ENCODE peak calls at places on chromosomes 3 and 15, in ten cellular contexts. B, O, L, V, H, G, N, A, S and R are unnamed samples.

GRCh38 chr3:131349454-131349853 is 32.1 kb upstream of the NUDT16 start:
- DNase-seq in B (no peak), O (no peak), L (no peak), V (no peak), H (no peak), G (no peak), N (no peak), A (no peak), S (no peak), R (no peak)

GRCh38 chr3:141710888-141711616 is 27.0 kb upstream of the RNF7 start:
- DNase-seq in B (no peak), O (no peak), L (no peak), V (no peak), H (peak), G (no peak), N (no peak), A (no peak), S (no peak), R (peak)

GRCh38 chr15:87747106-87747505 is 509.4 kb downstream of the NTRK3 start:
- DNase-seq in B (no peak), O (no peak), L (no peak), V (no peak), H (no peak), G (no peak), N (no peak), A (no peak), S (no peak), R (no peak)

GRCh38 chr3:184154909-184155643 is at the start of gene DVL3:
- DNase-seq in B (no peak), O (peak), L (peak), V (peak), H (peak), G (peak), N (peak), A (peak), S (peak), R (no peak)

GRCh38 chr15:81001180-81002003 is 669 bp downstream of the TLNRD1 start:
- DNase-seq in B (no peak), O (peak), L (peak), V (peak), H (peak), G (peak), N (peak), A (peak), S (no peak), R (no peak)

GRCh38 chr15:75673426-75674247 is 25.9 kb downstream of the SNX33 start:
- DNase-seq in B (no peak), O (peak), L (no peak), V (no peak), H (no peak), G (peak), N (peak), A (peak), S (no peak), R (no peak)

GRCh38 chr3:137746808-137747207 is 17.3 kb upstream of the SOX14 start:
- DNase-seq in B (no peak), O (no peak), L (peak), V (peak), H (no peak), G (no peak), N (no peak), A (no peak), S (no peak), R (no peak)

GRCh38 chr3:45473841-45474240 is 85.5 kb downstream of the LARS2 start:
- DNase-seq in B (no peak), O (no peak), L (no peak), V (no peak), H (no peak), G (no peak), N (no peak), A (no peak), S (no peak), R (no peak)

GRCh38 chr15:75705854-75706681 is 6.6 kb downstream of the CSPG4 start:
- DNase-seq in B (no peak), O (no peak), L (no peak), V (no peak), H (no peak), G (no peak), N (no peak), A (no peak), S (no peak), R (no peak)

GRCh38 chr3:7000501-7000900 is 139.6 kb downstream of the GRM7 start:
- DNase-seq in B (no peak), O (no peak), L (no peak), V (no peak), H (no peak), G (no peak), N (no peak), A (no peak), S (no peak), R (no peak)

GRCh38 chr15:74242296-74242929 is 6.3 kb downstream of the CCDC33 start:
- DNase-seq in B (no peak), O (peak), L (peak), V (no peak), H (no peak), G (no peak), N (no peak), A (peak), S (peak), R (no peak)

GRCh38 chr3:117920240-117920923 is 1114.3 kb downstream of the IGSF11 start:
- DNase-seq in B (no peak), O (no peak), L (no peak), V (peak), H (no peak), G (no peak), N (no peak), A (no peak), S (no peak), R (no peak)

GRCh38 chr3:134829716-134830115 is 34.7 kb downstream of the EPHB1 start:
- DNase-seq in B (no peak), O (no peak), L (no peak), V (no peak), H (no peak), G (no peak), N (no peak), A (no peak), S (no peak), R (no peak)

GRCh38 chr15:43514241-43515057 is 3.0 kb upstream of the MAP1A start:
- DNase-seq in B (no peak), O (no peak), L (peak), V (peak), H (no peak), G (no peak), N (no peak), A (no peak), S (peak), R (no peak)

GRCh38 chr3:171935261-171936123 is 92.3 kb downstream of the TMEM212 start:
- DNase-seq in B (no peak), O (no peak), L (peak), V (no peak), H (no peak), G (no peak), N (no peak), A (no peak), S (no peak), R (no peak)

GRCh38 chr3:99967796-99968195 is 146.5 kb downstream of the FILIP1L start:
- DNase-seq in B (peak), O (no peak), L (no peak), V (no peak), H (peak), G (no peak), N (no peak), A (no peak), S (no peak), R (peak)

GRCh38 chr15:49458145-49458544 is 35.1 kb downstream of the FGF7 start:
- DNase-seq in B (no peak), O (no peak), L (no peak), V (no peak), H (no peak), G (no peak), N (no peak), A (no peak), S (no peak), R (no peak)

GRCh38 chr3:107468782-107469181 is 54.0 kb upstream of the BBX start:
- DNase-seq in B (no peak), O (no peak), L (peak), V (peak), H (no peak), G (no peak), N (no peak), A (no peak), S (no peak), R (no peak)

GRCh38 chr3:146037697-146038096 is 123.3 kb downstream of the PLOD2 start:
- DNase-seq in B (no peak), O (no peak), L (no peak), V (no peak), H (peak), G (no peak), N (no peak), A (no peak), S (no peak), R (no peak)

GRCh38 chr3:182046365-182046764 is 334.6 kb downstream of the SOX2 start:
- DNase-seq in B (no peak), O (no peak), L (no peak), V (peak), H (peak), G (peak), N (no peak), A (no peak), S (no peak), R (peak)

GRCh38 chr15:89051875-89052274 is 36.4 kb upstream of the ABHD2 start:
- DNase-seq in B (no peak), O (no peak), L (peak), V (peak), H (no peak), G (no peak), N (no peak), A (no peak), S (peak), R (no peak)

GRCh38 chr15:63188247-63188936 is 1.0 kb upstream of the RAB8B start:
- DNase-seq in B (no peak), O (no peak), L (no peak), V (no peak), H (no peak), G (no peak), N (no peak), A (no peak), S (no peak), R (no peak)

GRCh38 chr15:65730560-65731172 is 61.4 kb downstream of the DENND4A start:
- DNase-seq in B (no peak), O (no peak), L (no peak), V (no peak), H (no peak), G (no peak), N (no peak), A (no peak), S (no peak), R (no peak)

GRCh38 chr3:194573680-194574437 is 59.4 kb downstream of the TMEM44 start:
- DNase-seq in B (no peak), O (peak), L (peak), V (peak), H (no peak), G (no peak), N (no peak), A (no peak), S (peak), R (no peak)

GRCh38 chr15:82183121-82184031 is 79.2 kb downstream of the EFL1 start:
- DNase-seq in B (no peak), O (no peak), L (no peak), V (no peak), H (no peak), G (no peak), N (no peak), A (no peak), S (no peak), R (no peak)

GRCh38 chr15:43775411-43775965 is 1.3 kb downstream of the ELL3 start:
- DNase-seq in B (peak), O (peak), L (peak), V (peak), H (peak), G (no peak), N (peak), A (no peak), S (peak), R (no peak)

GRCh38 chr3:56890448-56891083 is 88.8 kb upstream of the ARHGEF3 start:
- DNase-seq in B (no peak), O (no peak), L (no peak), V (no peak), H (no peak), G (no peak), N (no peak), A (no peak), S (no peak), R (no peak)

GRCh38 chr15:25224396-25224795 is 214.4 kb downstream of the UBE3A start:
- DNase-seq in B (no peak), O (no peak), L (no peak), V (no peak), H (no peak), G (no peak), N (no peak), A (no peak), S (no peak), R (no peak)

GRCh38 chr3:127304121-127304744 is 16.4 kb upstream of the PRR20G start:
- DNase-seq in B (peak), O (peak), L (no peak), V (peak), H (peak), G (peak), N (no peak), A (no peak), S (peak), R (peak)

GRCh38 chr3:130412991-130413390 is 67.5 kb downstream of the COL6A5 start:
- DNase-seq in B (no peak), O (no peak), L (peak), V (no peak), H (no peak), G (no peak), N (no peak), A (no peak), S (no peak), R (no peak)

GRCh38 chr3:172313671-172314070 is 134.6 kb downstream of the GHSR start:
- DNase-seq in B (no peak), O (no peak), L (no peak), V (no peak), H (no peak), G (no peak), N (no peak), A (no peak), S (no peak), R (no peak)

GRCh38 chr3:136818851-136819783 is at the start of gene SLC35G2:
- DNase-seq in B (no peak), O (peak), L (peak), V (peak), H (peak), G (peak), N (peak), A (peak), S (peak), R (no peak)

DNA sequence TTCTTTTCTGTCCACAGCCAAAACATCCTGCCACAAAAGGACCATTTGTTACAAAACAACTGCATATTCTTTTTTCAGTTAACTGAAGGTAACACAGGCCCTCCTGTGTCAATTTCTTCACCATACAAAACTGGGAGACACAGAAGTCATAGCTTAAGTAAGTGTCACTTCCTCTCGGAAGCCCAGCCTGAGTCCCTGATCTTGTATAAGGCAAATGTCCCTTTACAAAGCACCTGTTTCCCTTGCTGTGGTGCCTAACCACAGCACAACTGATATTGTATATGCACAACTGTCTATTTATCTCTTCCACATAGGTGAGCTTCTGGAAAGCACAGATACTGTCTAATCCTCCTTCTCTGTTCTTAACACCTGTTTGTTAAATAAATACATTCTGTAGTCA is 293.7 kb downstream of the FHIT start:
- DNase-seq in B (no peak), O (no peak), L (no peak), V (no peak), H (no peak), G (no peak), N (no peak), A (no peak), S (no peak), R (no peak)
- H3K27ac ChIP-seq in B (no peak), O (no peak), L (no peak), V (no peak), H (no peak), G (no peak), N (no peak), A (no peak), S (no peak), R (no peak)

GRCh38 chr3:192577811-192578210 is 149.5 kb downstream of the FGF12 start:
- DNase-seq in B (no peak), O (no peak), L (no peak), V (no peak), H (no peak), G (no peak), N (no peak), A (no peak), S (no peak), R (no peak)
- H3K27ac ChIP-seq in B (no peak), O (no peak), L (no peak), V (no peak), H (no peak), G (no peak), N (no peak), A (no peak), S (no peak), R (no peak)

DNA sequence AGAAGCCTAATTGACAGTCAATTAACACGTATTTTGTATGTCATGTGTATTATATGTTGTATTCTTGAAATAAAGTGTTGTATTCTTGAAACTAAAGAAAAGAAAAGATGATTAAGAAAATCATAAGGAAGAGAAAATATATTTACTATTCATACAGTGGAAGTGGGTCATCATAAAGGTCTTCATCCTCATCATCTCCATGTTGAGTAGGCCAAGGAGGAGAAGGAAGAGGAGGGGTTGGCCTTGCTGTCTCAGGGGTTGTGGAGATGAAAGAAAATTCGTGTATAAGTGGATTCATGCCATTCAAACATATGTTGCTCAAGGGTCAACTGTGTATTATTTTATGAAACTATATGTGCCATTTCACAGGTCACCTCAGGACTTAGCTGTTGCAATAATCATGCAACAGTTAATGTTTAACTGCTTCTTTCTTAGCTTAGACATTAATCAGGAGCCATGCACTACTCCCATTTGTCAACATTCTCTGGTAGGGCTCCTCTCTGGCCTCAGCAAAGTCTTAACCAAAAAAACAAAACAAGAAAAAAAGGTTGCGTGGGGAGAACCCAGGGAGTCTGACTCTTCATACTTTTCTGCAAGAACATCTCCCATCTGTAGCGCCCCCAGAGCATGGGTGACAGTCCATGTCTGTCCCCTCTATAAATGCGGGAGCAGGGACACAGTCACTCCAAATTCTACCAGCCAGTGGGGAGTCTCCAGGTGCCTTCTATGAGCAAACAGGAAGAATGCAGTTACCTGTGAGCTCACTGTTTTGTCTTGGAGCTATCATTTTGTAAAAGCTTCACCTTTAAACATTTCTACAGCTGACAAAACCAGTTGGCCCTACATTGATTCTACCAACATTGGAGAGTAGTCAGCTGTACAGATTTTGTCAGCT is 19.9 kb upstream of the LRRC2 start:
- DNase-seq in B (no peak), O (no peak), L (peak), V (no peak), H (no peak), G (no peak), N (no peak), A (no peak), S (peak), R (no peak)
- H3K27ac ChIP-seq in B (no peak), O (no peak), L (no peak), V (peak), H (no peak), G (no peak), N (no peak), A (no peak), S (peak), R (no peak)

DNA sequence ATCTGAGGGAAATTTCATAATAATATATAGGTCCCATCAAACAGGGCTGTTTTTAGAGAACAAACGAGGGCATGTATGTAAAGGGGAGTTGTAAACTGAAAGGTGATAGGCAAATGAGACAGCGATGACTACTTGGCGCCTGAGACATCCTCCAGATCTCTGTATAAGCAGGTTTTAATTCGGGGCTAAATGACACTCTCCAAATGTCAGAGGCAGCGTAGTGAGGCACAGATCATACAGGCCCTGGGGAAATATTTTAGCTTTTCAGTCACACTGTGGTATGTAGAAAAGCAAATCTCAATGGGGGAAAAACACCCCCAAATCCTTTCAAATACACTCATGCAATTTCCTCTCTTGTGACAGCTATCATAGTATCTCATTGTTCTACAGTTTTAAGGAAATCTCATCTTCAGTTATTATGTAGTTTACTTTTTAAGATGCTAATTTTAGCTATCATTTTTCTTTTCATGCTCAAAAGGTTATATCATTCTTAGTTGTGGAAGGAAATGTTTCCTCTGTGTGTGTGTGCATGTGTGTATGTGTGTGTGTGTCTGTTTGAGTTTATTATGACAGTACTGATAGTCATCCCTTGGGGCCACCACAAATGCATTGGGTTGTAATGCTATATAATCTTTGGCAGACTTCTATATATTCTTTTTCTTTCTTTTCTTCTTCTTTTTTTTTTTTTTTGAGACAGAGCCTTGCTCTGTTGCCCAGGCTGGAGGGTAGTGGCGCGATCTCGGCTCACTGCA is 1.1 kb downstream of the TPRG1 start:
- DNase-seq in B (no peak), O (no peak), L (no peak), V (no peak), H (no peak), G (no peak), N (no peak), A (no peak), S (no peak), R (no peak)
- H3K27ac ChIP-seq in B (no peak), O (no peak), L (no peak), V (no peak), H (no peak), G (no peak), N (no peak), A (no peak), S (no peak), R (no peak)